ENCODE peak calls at places on chromosomes 12 and 14, in ten cellular contexts. V, I, Z, C, N, L, E, J, Y and G are unnamed samples.

GRCh38 chr12:9030776-9031175 is 41.4 kb downstream of the KLRG1 start:
- DNase-seq in E (no peak), Y (no peak), C (no peak), I (no peak), V (no peak), L (no peak), N (no peak), Z (no peak), J (no peak), G (no peak)

GRCh38 chr12:87796961-87797516 is 232.2 kb downstream of the C12orf50 start:
- DNase-seq in I (no peak), C (no peak), V (no peak), Y (no peak), N (no peak), Z (no peak), L (no peak), E (no peak), J (no peak), G (no peak)

GRCh38 chr12:78719721-78720120 is 144.9 kb upstream of the SYT1 start:
- DNase-seq in L (no peak), Z (no peak), V (no peak), N (no peak), E (no peak), J (no peak), I (no peak), C (no peak), Y (no peak), G (no peak)

GRCh38 chr12:32970465-32971110 is 74.0 kb upstream of the PKP2 start:
- DNase-seq in Y (no peak), V (no peak), L (no peak), Z (no peak), E (no peak), N (no peak), I (no peak), C (no peak), J (no peak), G (no peak)

GRCh38 chr12:26032719-26033241 is 74.3 kb downstream of the RASSF8 start:
- DNase-seq in Y (no peak), C (no peak), V (no peak), E (no peak), L (no peak), Z (no peak), N (no peak), I (no peak), J (no peak), G (no peak)

GRCh38 chr14:77436042-77436441 is 12.7 kb upstream of the NOXRED1 start:
- DNase-seq in J (no peak), N (no peak), Z (no peak), L (no peak), I (no peak), V (no peak), E (no peak), Y (no peak), C (no peak), G (no peak)

GRCh38 chr12:75177997-75178396 is 31.6 kb downstream of the KCNC2 start:
- DNase-seq in N (no peak), I (no peak), L (peak; percentile 39), C (no peak), J (no peak), Z (no peak), E (no peak), Y (no peak), V (no peak), G (peak; percentile 85)

GRCh38 chr14:105891221-105891602 is 364.8 kb downstream of the TMEM121 start:
- DNase-seq in L (no peak), I (peak; percentile 1), Y (no peak), J (no peak), C (no peak), V (peak; percentile 26), Z (no peak), N (no peak), E (no peak), G (no peak)

GRCh38 chr12:110717037-110717436 is 25.7 kb downstream of the PPP1CC start:
- DNase-seq in N (no peak), C (no peak), Z (no peak), V (no peak), I (no peak), Y (no peak), J (no peak), L (no peak), E (no peak), G (no peak)

GRCh38 chr12:39329015-39329414 is 113.9 kb downstream of the KIF21A start:
- DNase-seq in C (no peak), J (no peak), E (no peak), Z (no peak), I (no peak), L (no peak), Y (no peak), V (no peak), N (no peak), G (peak; percentile 2)

GRCh38 chr14:84202486-84202885 is 1327.5 kb upstream of the FLRT2 start:
- DNase-seq in C (no peak), E (no peak), J (no peak), V (no peak), Z (no peak), I (no peak), Y (no peak), L (no peak), N (no peak), G (no peak)

GRCh38 chr14:102532204-102532658 is 22.7 kb upstream of the ANKRD9 start:
- DNase-seq in J (no peak), N (no peak), E (no peak), C (no peak), I (no peak), L (no peak), V (no peak), Z (no peak), Y (no peak), G (no peak)

GRCh38 chr12:50598321-50598862 is 93.6 kb downstream of the DIP2B start:
- DNase-seq in I (no peak), C (no peak), Z (no peak), L (no peak), V (no peak), E (no peak), N (no peak), Y (no peak), J (no peak), G (no peak)

GRCh38 chr12:25553083-25553482 is at the start of gene LMNTD1:
- DNase-seq in I (no peak), C (no peak), L (peak; percentile 32), N (no peak), V (no peak), Y (no peak), J (no peak), Z (no peak), E (no peak), G (peak; percentile 37)

GRCh38 chr12:55930771-55931316 is at the start of gene DGKA:
- DNase-seq in L (no peak), I (peak; percentile 46), V (peak; percentile 55), Y (peak; percentile 55), C (peak; percentile 82), E (peak; percentile 51), J (peak; percentile 76), N (peak; percentile 70), Z (peak; percentile 25), G (peak; percentile 65)

GRCh38 chr14:85634205-85634604 is 104.3 kb downstream of the FLRT2 start:
- DNase-seq in J (no peak), Y (no peak), I (no peak), C (no peak), E (no peak), N (no peak), V (no peak), L (peak; percentile 5), Z (no peak), G (no peak)

GRCh38 chr12:103505371-103506236 is 9.8 kb upstream of the C12orf42 start:
- DNase-seq in N (peak; percentile 34), V (no peak), E (peak; percentile 11), Y (no peak), Z (no peak), I (no peak), C (no peak), L (no peak), J (no peak), G (no peak)

GRCh38 chr14:92456215-92457017 is 57.2 kb upstream of the RIN3 start:
- DNase-seq in J (no peak), Z (no peak), N (no peak), C (peak; percentile 68), I (peak; percentile 80), E (no peak), V (peak; percentile 83), Y (peak; percentile 62), L (peak; percentile 54), G (peak; percentile 48)

GRCh38 chr14:100096656-100097055 is 31.4 kb downstream of the EVL start:
- DNase-seq in N (no peak), E (no peak), C (no peak), Y (no peak), Z (no peak), L (no peak), J (no peak), I (no peak), V (no peak), G (no peak)

GRCh38 chr14:24506443-24506842 is 1.6 kb downstream of the CMA1 start:
- DNase-seq in N (no peak), E (no peak), Y (no peak), C (no peak), Z (no peak), J (no peak), I (no peak), L (no peak), V (no peak), G (no peak)

GRCh38 chr12:24489939-24490338 is 459.0 kb downstream of the BCAT1 start:
- DNase-seq in Z (no peak), I (no peak), N (no peak), L (no peak), V (no peak), J (no peak), C (no peak), Y (no peak), E (no peak), G (no peak)

GRCh38 chr12:6067152-6067916 is 57.1 kb downstream of the VWF start:
- DNase-seq in V (no peak), C (no peak), I (peak; percentile 59), Y (no peak), E (no peak), N (no peak), L (no peak), J (no peak), Z (no peak), G (no peak)

GRCh38 chr12:121334513-121335343 is 17.5 kb downstream of the ANAPC5 start:
- DNase-seq in N (no peak), E (no peak), C (peak; percentile 74), Z (peak; percentile 52), L (peak; percentile 40), I (no peak), V (no peak), J (peak; percentile 54), Y (peak; percentile 85), G (peak; percentile 74)

GRCh38 chr14:60515696-60516284 is 6.8 kb downstream of the SIX6 start:
- DNase-seq in Y (no peak), V (no peak), I (no peak), C (no peak), Z (no peak), E (no peak), N (no peak), L (no peak), J (no peak), G (no peak)

GRCh38 chr12:28237423-28237822 is 47.2 kb downstream of the CCDC91 start:
- DNase-seq in Z (no peak), J (no peak), Y (no peak), V (no peak), I (peak; percentile 11), E (no peak), C (no peak), N (no peak), L (no peak), G (no peak)

GRCh38 chr12:93591137-93591868 is 18.8 kb downstream of the SOCS2 start:
- DNase-seq in Y (peak; percentile 5), V (peak; percentile 88), L (peak; percentile 52), C (peak; percentile 87), J (peak; percentile 27), Z (no peak), E (no peak), I (no peak), N (no peak), G (peak; percentile 46)

GRCh38 chr14:96592591-96593388 is 90.6 kb downstream of the PAPOLA start:
- DNase-seq in I (peak; percentile 63), Z (no peak), C (peak; percentile 63), V (peak; percentile 53), Y (no peak), N (peak; percentile 58), L (no peak), J (peak; percentile 64), E (peak; percentile 36), G (no peak)

GRCh38 chr12:95185834-95186233 is 31.4 kb downstream of the FGD6 start:
- DNase-seq in I (no peak), Z (no peak), Y (no peak), L (no peak), N (no peak), J (no peak), C (no peak), V (no peak), E (no peak), G (no peak)